ENCODE peak calls at places on chromosomes 3 and 15, in six cellular contexts. I, F, M, V, P and B are unnamed samples.
A peak's percentile ranks its signal among the peaks of the same experiment; 100 is the strongest.

GRCh38 chr15:55630921-55631320 is 42.8 kb upstream of the PYGO1 start:
- DNase-seq in I (peak; percentile 29), F (no peak), M (no peak), V (no peak), P (no peak), B (no peak)

GRCh38 chr3:45066109-45066801 is 40.2 kb downstream of the CLEC3B start:
- DNase-seq in I (no peak), F (no peak), M (no peak), V (no peak), P (no peak), B (no peak)

GRCh38 chr3:108428580-108428979 is 81.8 kb downstream of the MYH15 start:
- DNase-seq in I (no peak), F (no peak), M (no peak), V (no peak), P (no peak), B (no peak)

GRCh38 chr15:29242466-29243242 is 27.0 kb downstream of the NSMCE3 start:
- DNase-seq in I (no peak), F (peak; percentile 19), M (no peak), V (no peak), P (no peak), B (no peak)

GRCh38 chr3:71423151-71423906 is 160.2 kb downstream of the FOXP1 start:
- DNase-seq in I (no peak), F (no peak), M (no peak), V (no peak), P (peak; percentile 15), B (peak; percentile 98)

GRCh38 chr3:72274511-72275295 is 489.8 kb upstream of the PROK2 start:
- DNase-seq in I (no peak), F (peak; percentile 75), M (no peak), V (no peak), P (no peak), B (no peak)

GRCh38 chr3:39107056-39107873 is at the start of the genes GORASP1 and TTC21A:
- DNase-seq in I (peak; percentile 91), F (peak; percentile 85), M (no peak), V (peak; percentile 64), P (peak; percentile 91), B (peak; percentile 40)

GRCh38 chr3:102450976-102451375 is 16.2 kb downstream of the ZPLD1 start:
- DNase-seq in I (no peak), F (no peak), M (no peak), V (no peak), P (no peak), B (no peak)

GRCh38 chr3:66738625-66739330 is 238.0 kb upstream of the LRIG1 start:
- DNase-seq in I (no peak), F (peak; percentile 87), M (no peak), V (peak; percentile 51), P (no peak), B (no peak)

GRCh38 chr3:89314454-89314853 is 207.0 kb downstream of the EPHA3 start:
- DNase-seq in I (no peak), F (peak; percentile 44), M (no peak), V (no peak), P (no peak), B (no peak)

GRCh38 chr3:170740726-170741591 is 129.0 kb downstream of the RPL22L1 start:
- DNase-seq in I (peak; percentile 60), F (peak; percentile 72), M (no peak), V (peak; percentile 88), P (peak; percentile 28), B (no peak)

GRCh38 chr15:77418341-77419049 is 1.4 kb downstream of the PEAK1 start:
- DNase-seq in I (no peak), F (peak; percentile 49), M (no peak), V (no peak), P (peak; percentile 21), B (no peak)

GRCh38 chr3:122458992-122459391 is 43.1 kb upstream of the WDR5B start:
- DNase-seq in I (no peak), F (peak; percentile 62), M (no peak), V (no peak), P (no peak), B (no peak)

GRCh38 chr15:50653156-50653743 is 33.3 kb downstream of the TRPM7 start:
- DNase-seq in I (no peak), F (no peak), M (no peak), V (no peak), P (no peak), B (peak; percentile 32)

GRCh38 chr3:114606336-114606735 is 312.5 kb downstream of the TIGIT start:
- DNase-seq in I (no peak), F (no peak), M (no peak), V (no peak), P (no peak), B (no peak)

GRCh38 chr15:80274554-80274953 is 22.5 kb upstream of the CTXND1 start:
- DNase-seq in I (no peak), F (no peak), M (no peak), V (no peak), P (no peak), B (no peak)

GRCh38 chr3:118755402-118755801 is 279.2 kb downstream of the IGSF11 start:
- DNase-seq in I (no peak), F (no peak), M (no peak), V (no peak), P (no peak), B (no peak)

GRCh38 chr3:14142567-14143270 is 17.9 kb downstream of the TMEM43 start:
- DNase-seq in I (no peak), F (no peak), M (no peak), V (no peak), P (no peak), B (no peak)

GRCh38 chr3:195068481-195069080 is 202.4 kb downstream of the XXYLT1 start:
- DNase-seq in I (no peak), F (no peak), M (no peak), V (no peak), P (no peak), B (no peak)

GRCh38 chr3:5347486-5347885 is 160.0 kb downstream of the EDEM1 start:
- DNase-seq in I (no peak), F (no peak), M (no peak), V (no peak), P (no peak), B (no peak)

GRCh38 chr3:24725514-24726255 is 231.0 kb upstream of the THRB start:
- DNase-seq in I (no peak), F (no peak), M (no peak), V (peak; percentile 72), P (no peak), B (peak; percentile 36)

DNA sequence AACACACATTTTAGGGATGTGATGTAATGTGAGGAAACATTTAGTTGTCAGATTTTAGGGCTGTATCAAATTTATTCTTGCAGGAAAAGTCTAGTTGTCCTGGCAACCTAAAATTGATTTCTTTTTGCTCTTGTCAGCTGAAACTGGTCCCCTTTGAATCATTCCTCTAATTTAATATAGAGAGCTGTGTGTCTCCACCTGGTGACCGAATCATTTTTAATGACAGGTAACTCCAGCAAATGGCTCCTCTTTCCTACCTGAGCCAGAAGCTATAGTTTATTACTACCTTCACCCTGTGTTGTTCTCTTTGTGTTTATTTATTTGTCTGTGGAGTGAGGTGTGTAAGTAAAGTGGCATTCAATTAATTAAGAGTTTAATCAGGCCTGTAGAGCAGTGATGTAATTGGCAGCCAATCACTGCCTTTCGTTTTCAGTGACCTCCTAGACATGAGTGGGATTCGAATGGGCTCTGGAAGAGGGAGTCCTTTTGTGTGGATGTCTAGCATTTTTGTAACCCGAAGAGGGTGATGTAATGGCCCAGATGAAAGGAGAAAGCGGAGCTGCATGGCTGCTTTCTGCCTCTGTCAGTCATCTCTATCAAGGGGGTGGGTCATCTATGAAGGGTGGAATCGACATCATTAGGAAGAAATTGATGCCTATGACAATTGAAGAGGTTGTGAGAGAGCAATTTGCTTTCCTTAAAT is 125.9 kb downstream of the LPP start:
- DNase-seq in I (no peak), F (peak; percentile 49), M (no peak), V (no peak), P (no peak), B (no peak)
- H3K27ac ChIP-seq in I (peak overlapping the region; percentile 73), F (no peak overlapping the region), M (no peak overlapping the region), V (no peak overlapping the region), P (peak overlapping the region; percentile 65), B (no peak overlapping the region)

GRCh38 chr15:33094336-33094735 is 100.2 kb downstream of the FMN1 start:
- DNase-seq in I (no peak), F (peak; percentile 88), M (no peak), V (no peak), P (no peak), B (no peak)
- H3K27ac ChIP-seq in I (no peak overlapping the region), F (no peak overlapping the region), M (no peak overlapping the region), V (no peak overlapping the region), P (no peak overlapping the region), B (no peak overlapping the region)

GRCh38 chr15:99452010-99452409 is 113.8 kb upstream of the MEF2A start:
- DNase-seq in I (no peak), F (no peak), M (no peak), V (no peak), P (no peak), B (no peak)
- H3K27ac ChIP-seq in I (peak overlapping the region; percentile 85), F (no peak overlapping the region), M (no peak overlapping the region), V (no peak overlapping the region), P (no peak overlapping the region), B (no peak overlapping the region)

DNA sequence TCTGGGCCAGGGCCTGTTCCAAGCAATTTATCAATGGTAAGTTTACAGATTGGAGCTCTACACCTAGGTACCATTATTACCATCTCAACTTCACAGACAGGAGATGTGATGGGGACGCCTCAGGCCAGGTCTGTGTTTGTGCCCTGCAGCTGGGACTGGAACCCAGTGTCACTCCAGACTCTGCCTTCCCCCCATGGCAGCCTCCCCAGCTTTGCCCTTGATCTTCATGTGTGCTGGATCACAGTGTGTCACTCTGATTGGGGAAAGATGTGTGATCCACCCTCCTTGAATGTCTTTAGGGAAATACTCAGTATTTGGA is 59.6 kb downstream of the MGLL start:
- DNase-seq in I (no peak), F (no peak), M (no peak), V (no peak), P (no peak), B (no peak)
- H3K27ac ChIP-seq in I (peak overlapping the region; percentile 83), F (no peak overlapping the region), M (peak overlapping the region; percentile 96), V (no peak overlapping the region), P (no peak overlapping the region), B (no peak overlapping the region)

GRCh38 chr3:193134895-193135294 is 106.1 kb upstream of the PLAAT1 start:
- DNase-seq in I (peak; percentile 12), F (peak; percentile 53), M (no peak), V (no peak), P (no peak), B (no peak)
- H3K27ac ChIP-seq in I (no peak overlapping the region), F (no peak overlapping the region), M (no peak overlapping the region), V (no peak overlapping the region), P (no peak overlapping the region), B (no peak overlapping the region)

GRCh38 chr15:99451484-99451883 is 114.3 kb upstream of the MEF2A start:
- DNase-seq in I (no peak), F (no peak), M (no peak), V (no peak), P (no peak), B (no peak)
- H3K27ac ChIP-seq in I (peak overlapping the region; percentile 85), F (no peak overlapping the region), M (no peak overlapping the region), V (no peak overlapping the region), P (no peak overlapping the region), B (no peak overlapping the region)

DNA sequence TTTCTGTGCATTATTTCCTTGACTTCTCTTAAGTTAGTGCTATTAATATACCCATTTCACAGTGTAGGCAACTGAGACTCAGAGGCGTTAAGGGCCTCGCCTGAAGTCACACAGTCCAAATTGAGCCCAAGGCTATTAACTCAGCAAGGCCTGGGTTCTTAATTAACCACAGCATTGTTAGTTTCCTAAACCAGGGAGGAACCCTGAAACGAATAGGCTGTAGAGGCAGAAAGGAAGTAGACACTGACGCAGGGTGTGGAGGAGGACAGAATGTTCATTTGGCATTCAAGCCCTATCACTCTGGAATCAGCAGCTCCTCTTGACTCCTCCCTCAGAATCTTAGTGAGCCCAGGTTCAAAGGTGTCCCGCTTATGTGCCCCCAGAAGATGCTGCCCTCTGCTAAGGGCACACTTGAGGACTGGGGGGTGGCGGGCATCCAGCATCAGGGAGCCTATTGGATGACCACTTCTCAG is 13.9 kb downstream of the ARHGEF3 start:
- DNase-seq in I (no peak), F (no peak), M (no peak), V (no peak), P (no peak), B (no peak)
- H3K27ac ChIP-seq in I (peak overlapping the region; percentile 78), F (no peak overlapping the region), M (no peak overlapping the region), V (no peak overlapping the region), P (no peak overlapping the region), B (no peak overlapping the region)